ENCODE peak calls at places on chromosomes 3 and 15, in five cellular contexts. I is CD8-positive, alpha-beta T cell; F is endothelial cell of umbilical vein; K is PC-9; Y is fibroblast of the aortic adventitia. T is an unnamed sample.
A peak's percentile ranks its signal among the peaks of the same experiment; 100 is the strongest.

GRCh38 chr15:38127306-38127731 is 125.3 kb upstream of the SPRED1 start:
- DNase-seq in I (no peak), F (peak; percentile 26), K (no peak), Y (peak; percentile 46), T (no peak)

GRCh38 chr3:70256566-70256965 is 55.9 kb downstream of the MDFIC2 start:
- DNase-seq in I (no peak), F (no peak), K (no peak), Y (no peak), T (no peak)

GRCh38 chr3:42829083-42829627 is 19.9 kb downstream of the ACKR2 start:
- DNase-seq in I (no peak), F (no peak), K (peak; percentile 52), Y (no peak), T (no peak)

GRCh38 chr3:39154323-39155021 is 1.1 kb upstream of the CSRNP1 start:
- DNase-seq in I (no peak), F (no peak), K (no peak), Y (no peak), T (no peak)

GRCh38 chr3:10772230-10773161 is 43.5 kb upstream of the SLC6A11 start:
- DNase-seq in I (no peak), F (no peak), K (no peak), Y (peak; percentile 0), T (no peak)

GRCh38 chr3:151171145-151171544 is 31.9 kb downstream of the GPR171 start:
- DNase-seq in I (no peak), F (no peak), K (no peak), Y (no peak), T (no peak)

GRCh38 chr3:193132923-193133463 is 108.0 kb upstream of the PLAAT1 start:
- DNase-seq in I (no peak), F (peak; percentile 4), K (no peak), Y (peak; percentile 67), T (peak; percentile 55)

GRCh38 chr3:190117995-190118394 is 2.7 kb downstream of the P3H2 start:
- DNase-seq in I (no peak), F (peak; percentile 27), K (peak; percentile 14), Y (no peak), T (peak; percentile 52)

GRCh38 chr3:98243843-98244242 is 20.2 kb upstream of the OR5H6 start:
- DNase-seq in I (no peak), F (no peak), K (no peak), Y (no peak), T (no peak)

GRCh38 chr3:98242155-98242554 is 21.9 kb upstream of the OR5H6 start:
- DNase-seq in I (no peak), F (no peak), K (no peak), Y (no peak), T (no peak)

DNA sequence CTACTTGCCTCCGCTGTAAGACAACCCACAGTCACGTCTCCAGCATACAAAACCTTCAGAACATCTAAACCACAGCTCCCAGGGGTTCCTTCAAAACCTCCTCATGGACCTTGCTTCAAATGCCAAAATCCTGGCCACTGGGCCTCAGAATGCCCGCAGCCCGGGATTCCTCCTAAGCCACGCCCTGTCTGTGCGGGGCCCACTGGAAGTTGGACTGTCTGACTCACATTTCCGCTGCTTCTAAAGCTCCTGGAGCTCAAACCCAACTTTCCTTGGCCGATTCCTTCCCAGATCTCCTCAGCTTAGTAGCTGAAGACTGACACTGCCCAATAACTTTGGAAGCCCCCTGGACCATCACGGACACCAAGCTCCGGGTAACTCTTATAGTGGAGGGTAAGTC is 17.9 kb upstream of the OR5H6 start:
- DNase-seq in I (no peak), F (no peak), K (no peak), Y (no peak), T (no peak)
- H3K4me3 ChIP-seq in I (no peak overlapping the region), F (no peak overlapping the region), K (no peak overlapping the region), Y (no peak overlapping the region), T (no peak overlapping the region)

DNA sequence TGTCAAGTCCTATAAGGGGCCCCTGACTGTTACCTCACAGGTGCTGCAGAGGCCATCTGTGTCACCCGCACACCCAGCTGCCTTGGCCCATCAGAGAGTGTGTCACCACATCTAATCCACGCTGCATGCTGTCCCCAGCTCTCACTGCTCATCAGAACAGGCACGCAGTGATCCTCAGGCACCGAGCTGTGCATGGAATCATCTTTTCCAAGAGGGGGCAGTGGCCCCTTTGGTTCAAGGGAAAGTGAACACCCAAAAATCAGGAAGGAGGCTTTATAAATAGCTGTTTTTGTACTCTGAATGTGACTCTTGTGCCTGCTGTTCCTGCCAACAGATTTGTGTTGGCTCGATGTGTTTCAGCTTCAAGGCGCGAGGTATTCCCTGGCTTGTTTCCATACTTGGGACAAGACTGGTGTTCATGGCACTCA is 110.3 kb upstream of the ETV5 start:
- DNase-seq in I (no peak), F (no peak), K (no peak), Y (no peak), T (no peak)
- TF ChIP-seq CTCF in I (no peak), F (no peak), K (no peak), Y (no peak), T (no peak)

GRCh38 chr3:15326037-15326436 is 6.3 kb downstream of the SH3BP5 start:
- DNase-seq in I (no peak), F (no peak), K (no peak), Y (no peak), T (no peak)

GRCh38 chr3:15326673-15327072 is 5.7 kb downstream of the SH3BP5 start:
- DNase-seq in I (no peak), F (no peak), K (no peak), Y (no peak), T (no peak)

GRCh38 chr3:15323063-15323462 is 9.3 kb downstream of the SH3BP5 start:
- DNase-seq in I (no peak), F (no peak), K (no peak), Y (no peak), T (no peak)

GRCh38 chr3:15324335-15324734 is 8.1 kb downstream of the SH3BP5 start:
- DNase-seq in I (no peak), F (no peak), K (no peak), Y (peak; percentile 57), T (no peak)

GRCh38 chr3:15325228-15325627 is 7.2 kb downstream of the SH3BP5 start:
- DNase-seq in I (no peak), F (peak; percentile 37), K (peak; percentile 77), Y (peak; percentile 84), T (no peak)
- H3K4me3 ChIP-seq in I (no peak overlapping the region), F (no peak overlapping the region), K (no peak overlapping the region), Y (no peak overlapping the region), T (no peak overlapping the region)

GRCh38 chr3:167740961-167741587 is 5.6 kb downstream of the SERPINI1 start:
- DNase-seq in I (no peak), F (peak; percentile 47), K (peak; percentile 17), Y (peak; percentile 28), T (peak; percentile 18)
- TF ChIP-seq CTCF in I (peak; percentile 42), F (peak; percentile 26), K (peak; percentile 55), Y (peak; percentile 60), T (peak; percentile 76)

GRCh38 chr15:89435346-89435745 is 61.0 kb downstream of the RHCG start:
- DNase-seq in I (no peak), F (no peak), K (no peak), Y (no peak), T (no peak)
- H3K4me3 ChIP-seq in I (no peak overlapping the region), F (no peak overlapping the region), K (no peak overlapping the region), Y (no peak overlapping the region), T (no peak overlapping the region)

DNA sequence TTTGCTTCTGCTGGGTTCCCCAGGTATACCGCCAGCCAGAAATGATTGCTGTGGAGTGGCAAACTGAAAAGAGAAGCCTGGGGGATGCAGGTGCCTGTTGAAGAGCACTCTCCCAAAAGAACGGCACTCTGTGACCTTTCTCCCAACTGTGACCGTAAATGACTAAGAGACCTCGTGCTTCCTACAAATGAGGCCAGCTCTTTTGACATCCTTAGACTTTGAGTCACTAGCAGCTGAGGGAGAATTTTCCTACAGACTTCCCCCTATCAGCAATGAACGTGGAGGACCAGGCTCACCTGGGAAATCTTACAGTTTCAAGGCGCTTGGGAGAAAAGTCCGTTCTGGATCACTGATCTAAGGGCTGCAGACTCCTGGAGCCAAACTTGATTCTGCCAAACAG is 8.6 kb downstream of the AQP9 start:
- DNase-seq in I (no peak), F (no peak), K (no peak), Y (peak; percentile 22), T (no peak)
- TF ChIP-seq CTCF in I (no peak), F (no peak), K (no peak), Y (no peak), T (no peak)

GRCh38 chr15:79092382-79092781 is 1.8 kb upstream of the RASGRF1 start:
- DNase-seq in I (no peak), F (no peak), K (no peak), Y (no peak), T (no peak)

GRCh38 chr15:79089331-79089889 is 1.2 kb downstream of the RASGRF1 start:
- DNase-seq in I (no peak), F (no peak), K (no peak), Y (no peak), T (no peak)

GRCh38 chr15:79091204-79091867 is 756 bp upstream of the RASGRF1 start:
- DNase-seq in I (no peak), F (no peak), K (no peak), Y (no peak), T (no peak)

GRCh38 chr15:79089890-79090486 is 592 bp downstream of the RASGRF1 start:
- DNase-seq in I (no peak), F (no peak), K (no peak), Y (no peak), T (no peak)

DNA sequence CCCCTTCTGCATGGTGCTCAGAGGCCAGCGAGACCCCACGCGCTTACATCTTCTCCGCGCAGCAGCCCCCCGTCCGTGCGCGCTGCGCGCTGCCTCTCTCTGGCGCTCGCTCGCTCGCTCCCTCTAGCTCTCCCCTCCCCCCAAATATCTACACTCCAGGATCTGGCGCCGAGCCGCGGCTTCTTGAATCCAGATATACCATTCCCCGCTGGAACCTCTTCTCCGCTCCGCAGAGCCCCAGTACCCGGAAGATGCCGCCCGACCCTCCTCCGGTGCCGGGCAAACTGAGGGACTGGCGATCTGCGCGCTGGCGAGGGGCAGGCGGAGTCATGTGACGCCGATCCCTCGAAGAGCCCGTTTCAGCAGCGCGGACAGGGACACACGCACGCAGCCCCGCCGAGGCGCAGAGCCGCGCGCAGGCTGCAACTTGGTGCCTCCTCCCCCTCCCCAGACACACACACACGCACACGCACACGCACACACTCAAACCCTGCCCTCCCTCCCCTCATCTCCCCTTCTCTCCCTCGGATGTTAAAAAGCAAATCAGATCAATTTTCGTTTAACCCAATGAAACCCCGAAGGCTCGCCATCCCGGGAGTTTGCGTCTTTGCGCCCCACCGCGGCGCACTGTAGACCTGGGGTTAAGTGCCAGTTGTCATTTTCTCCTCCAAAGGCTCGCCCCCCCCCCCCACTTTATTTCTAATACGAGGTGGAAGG is at the start of gene RASGRF1:
- DNase-seq in I (no peak), F (no peak), K (no peak), Y (no peak), T (no peak)
- H3K4me3 ChIP-seq in I (no peak within 1 kb of the TSS), F (no peak within 1 kb of the TSS), K (no peak within 1 kb of the TSS), Y (no peak within 1 kb of the TSS), T (no peak within 1 kb of the TSS)